ENCODE peak calls at places on chromosomes 11 and 22, in four cellular contexts. E is chondrocyte, U is body of pancreas, D is LHCN-M2. Q is an unnamed sample.

GRCh38 chr11:87301785-87302540 is 264.2 kb downstream of the TMEM135 start:
- DNase-seq in E (no peak), U (no peak), D (peak; percentile 58), Q (no peak)

GRCh38 chr11:12981879-12982531 is 27.1 kb upstream of the RASSF10 start:
- DNase-seq in E (no peak), U (no peak), D (peak; percentile 16), Q (no peak)

GRCh38 chr11:61959678-61960077 is 7.8 kb downstream of the FTH1 start:
- DNase-seq in E (peak; percentile 13), U (no peak), D (no peak), Q (peak; percentile 71)

GRCh38 chr22:32564170-32565001 is 89.8 kb downstream of the FBXO7 start:
- DNase-seq in E (no peak), U (no peak), D (peak; percentile 61), Q (no peak)

GRCh38 chr11:10528121-10528520 is 12.9 kb downstream of the RNF141 start:
- DNase-seq in E (no peak), U (no peak), D (no peak), Q (no peak)

GRCh38 chr11:18721576-18722292 is 4.3 kb downstream of the IGSF22 start:
- DNase-seq in E (peak; percentile 87), U (peak; percentile 41), D (no peak), Q (peak; percentile 84)

GRCh38 chr11:117731689-117732290 is 65.2 kb downstream of the DSCAML1 start:
- DNase-seq in E (no peak), U (no peak), D (no peak), Q (peak; percentile 16)

GRCh38 chr22:44969817-44970216 is 40.0 kb downstream of the PHF21B start:
- DNase-seq in E (no peak), U (no peak), D (no peak), Q (no peak)

GRCh38 chr22:26797910-26798309 is 140.5 kb downstream of the MIAT start:
- DNase-seq in E (no peak), U (no peak), D (no peak), Q (no peak)

GRCh38 chr11:15327786-15328231 is 213.1 kb downstream of the INSC start:
- DNase-seq in E (no peak), U (peak; percentile 57), D (peak; percentile 5), Q (no peak)

GRCh38 chr22:39943366-39943765 is 16.8 kb upstream of the TMA7B start:
- DNase-seq in E (no peak), U (no peak), D (no peak), Q (no peak)

GRCh38 chr11:882593-882992 is 28.0 kb downstream of the CHID1 start:
- DNase-seq in E (no peak), U (no peak), D (no peak), Q (no peak)

GRCh38 chr11:46520971-46521745 is 72.7 kb downstream of the AMBRA1 start:
- DNase-seq in E (no peak), U (no peak), D (peak; percentile 57), Q (no peak)

GRCh38 chr22:38316340-38317236 is 645 bp downstream of the CSNK1E start:
- DNase-seq in E (no peak), U (peak; percentile 66), D (peak; percentile 69), Q (peak; percentile 90)

GRCh38 chr11:2890466-2891241 is 5.1 kb upstream of the CDKN1C start:
- DNase-seq in E (no peak), U (peak; percentile 89), D (no peak), Q (no peak)

GRCh38 chr11:73950869-73951710 is at the start of gene DNAJB13:
- DNase-seq in E (no peak), U (peak; percentile 50), D (peak; percentile 63), Q (no peak)

GRCh38 chr11:38562562-38562961 is 1964.5 kb upstream of the RAG2 start:
- DNase-seq in E (no peak), U (no peak), D (no peak), Q (no peak)

Q was measured in spleen.